ENCODE peak calls at places on chromosomes 3 and 15, in nine cellular contexts. G is CD4-positive, alpha-beta T cell; O is effector CD8-positive, alpha-beta T cell; R is renal cortical epithelial cell; Z is T-cell; W is AG09309; B is astrocyte of the spinal cord; J is AG08396; L is stimulated activated CD8-positive, alpha-beta memory T cell treated with anti-CD3 and anti-CD28 coated beads, Interleukin-2, amount 100 ng/mL, for 48 hours. P is an unnamed sample.

GRCh38 chr3:111738238-111738637 is 120.8 kb upstream of the PHLDB2 start:
- DNase-seq in W (no peak), G (no peak), L (no peak), B (no peak), R (no peak), Z (no peak), J (no peak), O (no peak), P (no peak)

GRCh38 chr15:65979316-65979715 is 110.0 kb downstream of the RAB11A start:
- DNase-seq in W (no peak), B (no peak), R (peak), J (no peak), G (no peak), L (no peak), Z (no peak), O (no peak), P (peak)

GRCh38 chr3:158911586-158911985 is 109.7 kb downstream of the MFSD1 start:
- DNase-seq in B (no peak), R (no peak), O (no peak), G (no peak), Z (no peak), L (no peak), J (no peak), W (no peak), P (no peak)

GRCh38 chr15:63856711-63857458 is 23.1 kb upstream of the HERC1 start:
- DNase-seq in J (no peak), R (peak), O (no peak), W (peak), B (peak), Z (no peak), L (no peak), G (no peak), P (no peak)

GRCh38 chr3:165523801-165524200 is 313.4 kb downstream of the BCHE start:
- DNase-seq in Z (no peak), W (no peak), G (no peak), O (no peak), R (peak), J (peak), L (no peak), B (peak), P (no peak)

GRCh38 chr15:63344737-63345390 is 36.8 kb downstream of the CA12 start:
- DNase-seq in J (no peak), W (no peak), B (no peak), Z (no peak), G (no peak), O (no peak), L (no peak), R (no peak), P (no peak)

GRCh38 chr15:83565553-83566159 is 88.3 kb upstream of the ADAMTSL3 start:
- DNase-seq in B (peak), G (no peak), W (no peak), Z (no peak), L (no peak), J (peak), R (peak), O (no peak), P (no peak)

GRCh38 chr3:130260821-130261402 is 84.6 kb upstream of the COL6A5 start:
- DNase-seq in B (no peak), G (no peak), O (no peak), J (no peak), Z (no peak), W (no peak), R (no peak), L (no peak), P (no peak)

GRCh38 chr3:52357151-52358080 is 41.3 kb downstream of the DNAH1 start:
- DNase-seq in L (no peak), Z (no peak), R (no peak), G (no peak), W (no peak), J (no peak), O (no peak), B (no peak), P (no peak)